ENCODE peak calls at places on chromosome 16, in ten cellular contexts. X is activated effector memory CD4-positive, alpha-beta T cell treated with anti-CD3 and anti-CD28 coated beads, Interleukin-2, amount 50 U/mL, for 16 hours; Y is fibroblast of lung; R is MM.1S; H is Daoy; O is effector memory CD4-positive, alpha-beta T cell; Z is brain microvascular endothelial cell; K is EL; N is stimulated activated CD4-positive, alpha-beta T cell treated with anti-CD3 and anti-CD28 coated beads, Interleukin-1b, Interleukin-23, amount 100 ng/mL, for 24 hours; G is NCI-H2081. Q is an unnamed sample.

GRCh38 chr16:57600048-57600835 is 28.2 kb upstream of the ADGRG1 start:
- DNase-seq in H (peak), Z (peak), G (peak), Y (no peak), N (no peak), R (peak), K (peak), X (peak), O (no peak), Q (no peak)

GRCh38 chr16:84557059-84557458 is 52.6 kb upstream of the MEAK7 start:
- DNase-seq in O (no peak), K (no peak), Z (no peak), N (no peak), H (no peak), Y (no peak), G (no peak), X (no peak), R (no peak), Q (no peak)

GRCh38 chr16:85422374-85423185 is 190.5 kb upstream of the GSE1 start:
- DNase-seq in O (no peak), X (peak), Y (no peak), H (no peak), G (peak), K (no peak), Z (no peak), R (no peak), N (no peak), Q (peak)

GRCh38 chr16:68235882-68236803 is at the start of gene ESRP2:
- DNase-seq in R (no peak), Z (no peak), O (peak), Y (no peak), K (no peak), X (peak), G (peak), H (no peak), N (no peak), Q (no peak)

GRCh38 chr16:52069866-52070265 is 477.1 kb downstream of the TOX3 start:
- DNase-seq in Z (peak), G (peak), O (no peak), K (no peak), Y (peak), X (no peak), H (no peak), N (no peak), R (no peak), Q (no peak)

GRCh38 chr16:56606071-56606687 is 2.2 kb upstream of the MT2A start:
- DNase-seq in O (no peak), R (no peak), X (peak), Y (peak), N (no peak), H (peak), K (peak), Z (peak), G (no peak), Q (no peak)

GRCh38 chr16:53433509-53433908 is 762 bp upstream of the RBL2 start:
- DNase-seq in G (no peak), O (no peak), K (no peak), Z (no peak), Y (no peak), X (no peak), N (no peak), R (no peak), H (no peak), Q (no peak)

GRCh38 chr16:23280483-23280967 is 21.6 kb upstream of the SCNN1B start:
- DNase-seq in O (no peak), G (peak), Z (no peak), H (peak), K (peak), Y (peak), N (no peak), X (no peak), R (no peak), Q (no peak)

GRCh38 chr16:66521951-66522771 is 27.8 kb downstream of the TK2 start:
- DNase-seq in Z (peak), H (peak), R (peak), K (peak), Y (peak), G (no peak), N (peak), O (peak), X (peak), Q (no peak)

GRCh38 chr16:318628-319027 is 33.9 kb downstream of the AXIN1 start:
- DNase-seq in Y (no peak), N (no peak), O (no peak), R (no peak), K (no peak), X (no peak), G (no peak), H (no peak), Z (no peak), Q (no peak)

GRCh38 chr16:9062301-9062700 is 29.1 kb upstream of the HAPSTR1 start:
- DNase-seq in R (no peak), O (no peak), X (no peak), H (no peak), Y (no peak), K (no peak), N (no peak), G (no peak), Z (no peak), Q (no peak)